ENCODE peak calls at places on chromosome 3, in six cellular contexts. P, W, G, L, K and V are unnamed samples.
A peak's percentile ranks its signal among the peaks of the same experiment; 100 is the strongest.

GRCh38 chr3:194944526-194944925 is 258.8 kb downstream of the FAM43A start:
- DNase-seq in P (no peak), W (no peak), G (no peak), L (no peak), K (no peak), V (no peak)

GRCh38 chr3:84967767-84968581 is 9.2 kb downstream of the CADM2 start:
- DNase-seq in P (no peak), W (no peak), G (no peak), L (no peak), K (peak; percentile 13), V (no peak)

GRCh38 chr3:129366312-129366831 is 62.1 kb downstream of the EFCAB12 start:
- DNase-seq in P (no peak), W (no peak), G (no peak), L (no peak), K (no peak), V (no peak)

GRCh38 chr3:106168941-106169340 is 300.1 kb upstream of the CBLB start:
- DNase-seq in P (no peak), W (no peak), G (no peak), L (no peak), K (no peak), V (no peak)

GRCh38 chr3:66012711-66013110 is 26.0 kb downstream of the MAGI1 start:
- DNase-seq in P (no peak), W (no peak), G (no peak), L (no peak), K (no peak), V (no peak)

GRCh38 chr3:184944221-184944620 is 132.3 kb downstream of the VPS8 start:
- DNase-seq in P (no peak), W (no peak), G (no peak), L (no peak), K (no peak), V (peak; percentile 83)

GRCh38 chr3:184864012-184864411 is 52.0 kb downstream of the VPS8 start:
- DNase-seq in P (no peak), W (no peak), G (no peak), L (no peak), K (no peak), V (no peak)

GRCh38 chr3:65479967-65480366 is 558.8 kb downstream of the MAGI1 start:
- DNase-seq in P (no peak), W (no peak), G (no peak), L (no peak), K (no peak), V (no peak)

GRCh38 chr3:142097099-142097843 is 52.1 kb downstream of the TFDP2 start:
- DNase-seq in P (no peak), W (no peak), G (no peak), L (no peak), K (no peak), V (no peak)

GRCh38 chr3:64329037-64329436 is 103.8 kb upstream of the PRICKLE2 start:
- DNase-seq in P (no peak), W (no peak), G (no peak), L (no peak), K (no peak), V (no peak)

GRCh38 chr3:51799879-51800757 is 21.1 kb upstream of the IQCF6 start:
- DNase-seq in P (no peak), W (peak; percentile 57), G (no peak), L (no peak), K (peak; percentile 72), V (peak; percentile 50)

GRCh38 chr3:38136272-38136806 is 588 bp downstream of the ACAA1 start:
- DNase-seq in P (no peak), W (no peak), G (no peak), L (no peak), K (no peak), V (no peak)

GRCh38 chr3:125128861-125129501 is 73.2 kb upstream of the HEG1 start:
- DNase-seq in P (peak; percentile 59), W (peak; percentile 98), G (no peak), L (no peak), K (peak; percentile 84), V (no peak)

GRCh38 chr3:123194552-123194951 is 7.2 kb upstream of the SEC22A start:
- DNase-seq in P (no peak), W (no peak), G (no peak), L (no peak), K (no peak), V (no peak)

GRCh38 chr3:128497305-128498126 is 4.5 kb upstream of the GATA2 start:
- DNase-seq in P (peak; percentile 67), W (peak; percentile 44), G (peak; percentile 72), L (peak; percentile 79), K (no peak), V (peak; percentile 39)

GRCh38 chr3:55984631-55985030 is 483.6 kb downstream of the ERC2 start:
- DNase-seq in P (no peak), W (no peak), G (no peak), L (no peak), K (no peak), V (no peak)

GRCh38 chr3:111967651-111968274 is 11.1 kb upstream of the ABHD10 start:
- DNase-seq in P (peak; percentile 92), W (peak; percentile 75), G (peak; percentile 84), L (peak; percentile 83), K (peak; percentile 66), V (peak; percentile 33)

GRCh38 chr3:58480309-58480708 is 11.6 kb upstream of the KCTD6 start:
- DNase-seq in P (no peak), W (no peak), G (no peak), L (no peak), K (no peak), V (no peak)

GRCh38 chr3:86958534-86958933 is 32.4 kb downstream of the VGLL3 start:
- DNase-seq in P (no peak), W (no peak), G (no peak), L (no peak), K (peak; percentile 93), V (no peak)

GRCh38 chr3:126208618-126209256 is 28.4 kb upstream of the ALDH1L1 start:
- DNase-seq in P (peak; percentile 82), W (peak; percentile 98), G (no peak), L (peak; percentile 85), K (peak; percentile 89), V (peak; percentile 44)

GRCh38 chr3:172846103-172846561 is 95.6 kb downstream of the ECT2 start:
- DNase-seq in P (no peak), W (no peak), G (no peak), L (no peak), K (no peak), V (no peak)

GRCh38 chr3:98777801-98778220 is 14.7 kb downstream of the ST3GAL6 start:
- DNase-seq in P (no peak), W (no peak), G (no peak), L (no peak), K (peak; percentile 25), V (no peak)

GRCh38 chr3:193174137-193174536 is 66.9 kb upstream of the PLAAT1 start:
- DNase-seq in P (no peak), W (peak; percentile 1), G (no peak), L (no peak), K (no peak), V (no peak)

GRCh38 chr3:97917813-97918536 is 54.3 kb downstream of the RIOX2 start:
- DNase-seq in P (no peak), W (peak; percentile 38), G (no peak), L (no peak), K (peak; percentile 71), V (no peak)

GRCh38 chr3:136703429-136703828 is 48.7 kb downstream of the STAG1 start:
- DNase-seq in P (no peak), W (no peak), G (no peak), L (no peak), K (no peak), V (no peak)

GRCh38 chr3:115975353-115975752 is 352.0 kb downstream of the GAP43 start:
- DNase-seq in P (no peak), W (peak; percentile 73), G (no peak), L (no peak), K (no peak), V (peak; percentile 20)

GRCh38 chr3:143998266-143998665 is 26.6 kb downstream of the DIPK2A start:
- DNase-seq in P (no peak), W (peak; percentile 43), G (no peak), L (no peak), K (peak; percentile 47), V (no peak)

GRCh38 chr3:23239181-23240068 is 36.3 kb downstream of the UBE2E2 start:
- DNase-seq in P (no peak), W (no peak), G (no peak), L (no peak), K (peak; percentile 9), V (no peak)